ENCODE peak calls at places on chromosomes 3 and 15, in seven cellular contexts. A is HCT116, T is SK-N-SH, Z is H1, S is K562, M is HepG2, J is GM12878. P is an unnamed sample.
A peak's percentile ranks its signal among the peaks of the same experiment; 100 is the strongest.

GRCh38 chr3:47910777-47911440 is 105.3 kb downstream of the MAP4 start:
- DNase-seq in S (peak; percentile 64), T (peak; percentile 16), Z (no peak), A (peak; percentile 81), J (no peak), M (peak; percentile 14), P (no peak)

GRCh38 chr3:59374812-59375211 is 325.0 kb upstream of the CFAP20DC start:
- DNase-seq in S (no peak), Z (no peak), M (no peak), T (no peak), A (no peak), J (peak; percentile 91), P (peak; percentile 8)

GRCh38 chr3:119013951-119014350 is 20.7 kb downstream of the IGSF11 start:
- DNase-seq in A (no peak), S (no peak), M (no peak), J (no peak), T (no peak), Z (no peak), P (no peak)

GRCh38 chr3:115040673-115041286 is 106.3 kb downstream of the ZBTB20 start:
- DNase-seq in M (peak; percentile 7), T (peak; percentile 43), Z (no peak), A (peak; percentile 16), J (peak; percentile 2), S (no peak), P (peak; percentile 49)

GRCh38 chr15:62749445-62749844 is 293.1 kb upstream of the TPM1 start:
- DNase-seq in T (no peak), J (no peak), M (no peak), S (no peak), A (no peak), Z (no peak), P (no peak)

GRCh38 chr3:12916159-12916558 is 74.8 kb upstream of the RPL32 start:
- DNase-seq in A (no peak), Z (no peak), S (no peak), M (no peak), T (no peak), J (no peak), P (no peak)

GRCh38 chr3:104582092-104582491 is 784.6 kb upstream of the ALCAM start:
- DNase-seq in J (no peak), M (no peak), A (no peak), T (no peak), S (no peak), Z (no peak), P (no peak)

GRCh38 chr15:46676233-46677206 is 1040.8 kb upstream of the SEMA6D start:
- DNase-seq in S (no peak), A (no peak), Z (no peak), T (no peak), J (no peak), M (no peak), P (peak; percentile 28)

GRCh38 chr15:63090502-63091286 is 31.0 kb upstream of the LACTB start:
- DNase-seq in M (no peak), J (no peak), Z (no peak), A (no peak), S (no peak), T (no peak), P (no peak)

GRCh38 chr3:152398495-152398894 is 129.8 kb downstream of the MBNL1 start:
- DNase-seq in A (no peak), Z (no peak), J (no peak), T (no peak), M (no peak), S (no peak), P (no peak)

GRCh38 chr15:47466357-47466756 is 250.9 kb upstream of the SEMA6D start:
- DNase-seq in S (no peak), A (no peak), Z (no peak), M (no peak), J (no peak), T (no peak), P (no peak)

GRCh38 chr3:18998069-18998468 is 150.2 kb upstream of the KCNH8 start:
- DNase-seq in J (no peak), S (no peak), Z (no peak), T (no peak), A (no peak), M (no peak), P (no peak)

GRCh38 chr15:93997071-93997658 is 234.2 kb upstream of the MCTP2 start:
- DNase-seq in M (peak; percentile 8), A (peak; percentile 7), Z (no peak), J (no peak), T (peak; percentile 41), S (no peak), P (peak; percentile 55)

GRCh38 chr15:83036253-83036652 is 24.8 kb upstream of the C15orf40 start:
- DNase-seq in T (no peak), S (no peak), A (no peak), M (no peak), Z (no peak), J (no peak), P (no peak)

GRCh38 chr3:18767756-18768303 is 342.7 kb upstream of the SATB1 start:
- DNase-seq in A (no peak), J (no peak), T (no peak), M (no peak), S (no peak), Z (no peak), P (no peak)

GRCh38 chr15:35751421-35752133 is 205.6 kb upstream of the DPH6 start:
- DNase-seq in T (peak; percentile 55), J (peak; percentile 12), A (peak; percentile 68), M (peak; percentile 52), S (peak; percentile 57), Z (peak; percentile 87), P (peak; percentile 79)
- TF ChIP-seq JUND in T (no peak), J (no peak), A (no peak), M (no peak), S (no peak), Z (no peak), P (no peak)

GRCh38 chr3:124829175-124829818 is 57.9 kb downstream of the ITGB5 start:
- DNase-seq in S (no peak), A (no peak), M (no peak), T (no peak), J (no peak), Z (no peak), P (no peak)

GRCh38 chr3:124829819-124830554 is 57.2 kb downstream of the ITGB5 start:
- DNase-seq in A (no peak), Z (no peak), J (no peak), M (peak; percentile 56), S (no peak), T (no peak), P (no peak)

GRCh38 chr3:124824286-124824915 is 62.8 kb downstream of the ITGB5 start:
- DNase-seq in T (no peak), A (no peak), Z (no peak), J (no peak), S (no peak), M (no peak), P (no peak)

GRCh38 chr3:124823648-124824047 is 63.5 kb downstream of the ITGB5 start:
- DNase-seq in M (no peak), A (no peak), S (no peak), Z (no peak), J (no peak), T (no peak), P (no peak)

GRCh38 chr3:124826703-124827102 is 60.5 kb downstream of the ITGB5 start:
- DNase-seq in J (no peak), A (no peak), M (no peak), T (no peak), Z (no peak), S (no peak), P (no peak)
- TF ChIP-seq JUND in J (no peak), A (no peak), M (no peak), T (peak; percentile 54), Z (no peak), S (no peak), P (no peak)

DNA sequence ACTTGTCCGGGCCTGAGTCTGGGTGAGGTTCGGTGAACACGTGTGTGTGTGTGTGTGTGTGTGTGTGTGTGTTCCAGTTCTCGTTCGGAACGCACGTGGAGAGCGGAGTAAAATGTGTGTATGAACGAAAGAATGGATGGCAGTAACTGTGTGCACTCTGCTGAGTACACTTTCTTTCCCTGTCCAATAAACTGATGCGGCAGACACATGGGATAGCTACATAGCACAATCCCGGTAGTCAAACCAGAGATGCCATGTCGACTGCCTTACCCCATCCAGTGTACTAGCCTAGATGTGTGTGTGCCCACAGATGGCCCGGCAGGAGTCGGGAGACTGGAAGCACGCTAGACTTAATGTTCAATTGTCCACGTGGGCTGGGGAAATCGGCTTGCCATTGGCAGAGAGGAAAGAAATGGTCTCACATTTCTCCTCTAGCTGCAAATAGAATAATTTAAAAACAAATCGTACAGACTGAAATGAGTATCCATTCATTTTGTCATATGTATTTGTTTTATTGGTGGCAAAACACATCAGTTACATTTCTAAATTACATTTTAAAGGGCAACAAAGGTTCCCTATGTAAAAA is 579 bp upstream of the GOLIM4 start:
- DNase-seq in S (peak; percentile 44), T (peak; percentile 76), A (peak; percentile 83), Z (no peak), M (peak; percentile 87), J (peak; percentile 56), P (peak; percentile 70)
- TF ChIP-seq JUND in S (no peak), T (no peak), A (no peak), Z (no peak), M (peak; percentile 10), J (no peak), P (no peak)

GRCh38 chr3:184145120-184145524 is 10.0 kb downstream of the EIF2B5 start:
- DNase-seq in T (peak; percentile 59), J (no peak), M (peak; percentile 49), Z (peak; percentile 62), A (no peak), S (peak; percentile 38), P (peak; percentile 90)
- TF ChIP-seq JUND in T (no peak), J (no peak), M (no peak), Z (no peak), A (no peak), S (no peak), P (no peak)

GRCh38 chr3:160130950-160131349 is 94.3 kb upstream of the C3orf80 start:
- DNase-seq in J (no peak), M (no peak), T (no peak), A (no peak), S (no peak), Z (no peak), P (no peak)
- TF ChIP-seq JUND in J (no peak), M (no peak), T (no peak), A (no peak), S (no peak), Z (no peak), P (no peak)

DNA sequence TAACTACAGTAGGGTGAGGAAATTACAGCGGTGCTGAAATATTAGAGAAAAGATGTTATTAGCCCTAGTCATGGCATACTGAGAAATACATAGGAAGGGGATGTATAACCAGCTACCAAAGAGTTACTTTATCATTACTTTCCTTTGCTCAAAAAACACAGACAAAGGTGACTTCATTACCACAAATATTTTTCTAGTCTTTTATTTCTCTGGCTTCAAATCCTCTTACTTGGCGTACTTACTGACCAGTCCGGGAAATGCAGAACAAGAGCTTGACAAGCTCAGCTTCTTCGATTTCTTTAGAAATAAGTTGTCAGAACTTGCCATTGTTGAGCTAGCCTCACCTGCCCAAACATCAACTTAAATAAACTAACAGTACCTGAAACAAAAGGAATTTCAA is 142.1 kb upstream of the TMCO5A start:
- DNase-seq in J (no peak), M (no peak), S (no peak), T (no peak), Z (no peak), A (no peak), P (no peak)
- TF ChIP-seq JUND in J (no peak), M (no peak), S (no peak), T (no peak), Z (no peak), A (no peak), P (no peak)

P was measured in T47D.